ENCODE peak calls at places on chromosomes 4 and X, in nine cellular contexts. D is SK-N-SH, L is RWPE2, A is endodermal cell, U is K562, I is pancreas, N is PC-3, S is left ventricle myocardium inferior, X is GM23248. H is an unnamed sample. For H3K4me1 and H3K36me3, the result is how much of the 10 kb centered on the place peaks cover.

GRCh38 chr4:138310991-138311390 is 68.8 kb upstream of the SLC7A11 start:
- DNase-seq in D (no peak), L (no peak), X (peak), A (no peak), N (no peak), U (no peak), S (no peak), I (no peak), H (no peak)

GRCh38 chr4:25484243-25484721 is 107.2 kb downstream of the ANAPC4 start:
- DNase-seq in I (no peak), X (no peak), A (no peak), D (no peak), L (no peak), N (no peak), U (no peak), S (no peak), H (peak)

GRCh38 chr4:88008133-88008621 is 742 bp downstream of the PKD2 start:
- DNase-seq in S (peak), U (peak), D (peak), N (peak), L (no peak), X (peak), I (peak), A (peak), H (peak)

GRCh38 chr4:110452546-110452945 is 23.4 kb upstream of the ENPEP start:
- DNase-seq in D (no peak), N (no peak), A (peak), I (no peak), U (no peak), S (no peak), X (no peak), L (no peak), H (no peak)

GRCh38 chrX:136162827-136163427 is 15.6 kb downstream of the FHL1 start:
- DNase-seq in I (peak), X (peak), A (peak), N (peak), U (peak), S (peak), L (no peak), D (peak), H (peak)

GRCh38 chrX:70183091-70183490 is 5.8 kb downstream of the DGAT2L6 start:
- DNase-seq in X (no peak), L (no peak), U (no peak), I (no peak), N (peak), D (no peak), A (no peak), S (no peak), H (no peak)

GRCh38 chr4:102781570-102781969 is 20.8 kb upstream of the MANBA start:
- DNase-seq in L (no peak), S (no peak), A (no peak), I (no peak), D (no peak), N (no peak), X (no peak), U (no peak), H (no peak)

GRCh38 chr4:165922747-165923146 is 49.7 kb downstream of the TLL1 start:
- DNase-seq in D (no peak), U (no peak), I (no peak), N (no peak), A (no peak), S (no peak), L (no peak), X (no peak), H (no peak)

GRCh38 chr4:77344784-77345183 is 187.8 kb downstream of the CCNG2 start:
- DNase-seq in S (no peak), U (no peak), I (no peak), A (no peak), D (no peak), L (no peak), N (no peak), X (no peak), H (no peak)

DNA sequence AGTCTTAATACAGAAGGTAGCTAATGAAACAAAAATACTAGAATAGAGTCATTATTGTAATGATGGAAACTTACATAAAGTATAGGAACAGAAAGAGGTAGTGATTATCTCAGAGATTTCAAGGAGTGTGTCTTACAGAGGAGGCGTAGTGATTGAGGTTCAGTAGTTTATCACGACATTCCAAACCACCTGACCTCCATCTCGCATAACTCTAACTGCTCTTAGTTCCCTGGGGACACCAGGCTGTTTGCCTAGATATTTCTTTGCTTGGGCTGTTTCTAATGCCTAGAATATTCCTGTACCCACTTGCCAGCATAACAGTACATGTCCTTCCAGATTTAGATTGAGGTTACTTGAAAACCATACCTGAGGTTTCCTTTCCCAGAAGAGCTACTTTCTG is 29.1 kb downstream of the STAG2 start:
- DNase-seq in X (no peak), U (no peak), A (no peak), D (no peak), N (no peak), S (no peak), I (no peak), L (no peak), H (no peak)
- H3K4me1 ChIP-seq in X (under half), U (under half), A (under half), D (under half), N (under half), S (under half), I (under half), L (under half), H (under half)

GRCh38 chr4:71186257-71186565 is 152.6 kb upstream of the SLC4A4 start:
- DNase-seq in L (no peak), S (no peak), A (no peak), X (no peak), I (no peak), N (no peak), U (no peak), D (no peak), H (no peak)
- H3K4me3 ChIP-seq in L (peak), S (peak), A (peak), X (peak), I (peak), N (peak), U (no peak), D (peak), H (peak)

DNA sequence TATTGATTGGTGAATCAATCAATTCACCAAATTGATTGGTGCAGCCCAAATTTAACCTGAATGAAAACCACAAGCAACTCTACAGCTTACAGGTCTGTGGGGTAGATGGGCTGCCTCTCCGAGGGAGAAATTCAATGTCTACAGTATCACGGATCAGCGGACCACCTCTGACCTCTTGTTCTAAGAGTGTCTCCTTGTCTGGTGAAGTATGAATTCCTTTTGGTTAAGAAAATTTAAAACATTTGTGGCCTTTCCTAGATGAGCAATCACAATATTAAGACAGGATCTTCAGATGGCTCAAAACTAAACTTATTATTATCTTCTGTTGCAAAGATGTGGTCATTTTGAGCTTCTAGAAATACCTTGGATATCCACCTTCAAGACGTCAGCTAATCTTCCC is 153.3 kb downstream of the IL15 start:
- DNase-seq in D (no peak), A (no peak), L (no peak), X (no peak), S (no peak), I (no peak), N (no peak), U (no peak), H (no peak)
- H3K36me3 ChIP-seq in D (under half), A (under half), L (under half), X (under half), S (under half), I (under half), N (under half), U (under half), H (under half)

GRCh38 chrX:7147431-7147977 is at the start of gene STS:
- DNase-seq in U (no peak), D (peak), S (peak), L (no peak), X (no peak), N (no peak), I (peak), A (peak), H (peak)

GRCh38 chrX:7146703-7147430 is 645 bp upstream of the STS start:
- DNase-seq in X (peak), I (no peak), U (peak), D (no peak), S (no peak), N (no peak), A (no peak), L (no peak), H (peak)

GRCh38 chrX:7145454-7145853 is 2.1 kb upstream of the STS start:
- DNase-seq in I (no peak), D (no peak), U (no peak), A (no peak), X (peak), S (no peak), N (no peak), L (no peak), H (no peak)

GRCh38 chrX:7147978-7148824 is at the start of gene PUDP:
- DNase-seq in N (peak), S (peak), D (peak), X (peak), A (peak), U (peak), I (peak), L (peak), H (peak)

GRCh38 chrX:7146026-7146702 is 1.3 kb upstream of the STS start:
- DNase-seq in I (no peak), U (no peak), A (no peak), D (no peak), S (no peak), L (no peak), X (peak), N (no peak), H (no peak)
- H3K4me1 ChIP-seq in I (under half), U (under half), A (under half), D (under half), S (under half), L (under half), X (under half), N (under half), H (under half)

GRCh38 chrX:2703991-2704369 is 12.9 kb downstream of the CD99 start:
- DNase-seq in L (no peak), X (peak), N (no peak), U (no peak), A (peak), D (no peak), S (peak), I (no peak), H (peak)
- H3K4me3 ChIP-seq in L (no peak), X (peak), N (no peak), U (no peak), A (no peak), D (no peak), S (peak), I (no peak), H (no peak)

DNA sequence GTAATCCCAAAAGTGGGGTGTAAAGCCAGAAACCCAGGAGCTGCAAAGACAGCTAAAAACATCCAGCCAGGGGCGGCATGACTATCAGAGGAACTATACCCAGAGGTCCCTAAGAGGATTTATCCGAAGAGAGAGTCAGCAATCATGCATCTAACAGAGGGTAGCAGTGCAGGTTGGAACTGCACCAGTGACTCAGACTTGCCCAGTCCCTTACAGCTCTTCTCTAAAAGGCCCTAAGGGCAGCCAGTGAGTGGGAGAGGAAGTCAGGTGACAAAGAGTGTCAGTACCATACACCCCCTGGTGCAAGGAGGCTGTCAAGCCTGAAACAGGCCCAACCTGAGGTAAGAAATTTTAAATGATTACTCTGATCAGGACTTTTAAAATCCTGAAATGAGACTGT is 88.1 kb downstream of the CAMK2D start:
- DNase-seq in D (no peak), A (peak), I (no peak), N (peak), X (peak), L (no peak), U (no peak), S (no peak), H (no peak)
- H3K36me3 ChIP-seq in D (under half), A (under half), I (under half), N (under half), X (under half), L (under half), U (under half), S (under half), H (under half)

DNA sequence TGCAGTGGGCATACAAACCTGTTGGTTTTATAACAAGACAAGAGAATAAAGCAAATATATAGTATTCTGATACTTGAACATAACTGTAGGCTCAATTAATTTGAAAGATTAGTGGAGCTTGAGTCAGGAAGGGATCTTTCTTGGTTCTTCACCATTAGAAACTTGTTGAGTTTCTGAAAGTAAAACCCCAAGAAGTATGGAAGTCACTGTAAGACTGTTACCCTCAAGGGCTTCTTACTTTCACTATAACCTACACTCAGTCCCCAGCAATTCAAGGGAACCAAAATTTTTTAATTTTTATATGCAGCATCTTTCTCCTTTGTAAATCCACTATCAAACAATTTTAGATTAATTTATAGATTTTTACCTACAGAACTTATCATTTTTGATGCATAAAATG is 2019.2 kb upstream of the ADGRL3 start:
- DNase-seq in N (no peak), U (no peak), X (no peak), A (no peak), D (no peak), S (no peak), I (no peak), L (no peak), H (no peak)
- H3K4me1 ChIP-seq in N (under half), U (under half), X (under half), A (under half), D (under half), S (under half), I (under half), L (under half), H (under half)

H was measured in HAP-1.